ENCODE peak calls at places on chromosome 14, in five cellular contexts. L, J, O, X and A are unnamed samples.

GRCh38 chr14:68779761-68780323 is 13.0 kb downstream of the ZFP36L1 start:
- DNase-seq in X (no peak), L (peak; percentile 57), O (peak; percentile 92), J (peak; percentile 66), A (no peak)

GRCh38 chr14:103001651-103002396 is 55.5 kb downstream of the CDC42BPB start:
- DNase-seq in L (no peak), X (no peak), J (no peak), O (no peak), A (no peak)

GRCh38 chr14:32167907-32168306 is 33.9 kb upstream of the RNU6-7 start:
- DNase-seq in J (no peak), X (no peak), O (no peak), L (no peak), A (no peak)

GRCh38 chr14:68797180-68797670 is 4.4 kb upstream of the ZFP36L1 start:
- DNase-seq in L (no peak), O (no peak), X (no peak), J (no peak), A (no peak)

GRCh38 chr14:98792171-98792570 is 479.8 kb downstream of the BCL11B start:
- DNase-seq in L (no peak), J (no peak), O (no peak), X (no peak), A (no peak)

GRCh38 chr14:68968051-68968450 is 11.1 kb downstream of the ACTN1 start:
- DNase-seq in X (no peak), J (no peak), O (no peak), L (no peak), A (no peak)

GRCh38 chr14:95496690-95497241 is 19.7 kb downstream of the SYNE3 start:
- DNase-seq in J (peak; percentile 25), X (peak; percentile 64), O (peak; percentile 86), L (no peak), A (no peak)

GRCh38 chr14:33528655-33529054 is 422.2 kb downstream of the EGLN3 start:
- DNase-seq in L (no peak), X (no peak), O (no peak), J (no peak), A (no peak)

GRCh38 chr14:105255021-105255507 is 6.7 kb downstream of the BTBD6 start:
- DNase-seq in L (peak; percentile 87), X (no peak), O (peak; percentile 23), J (peak; percentile 58), A (no peak)

GRCh38 chr14:99212646-99213045 is 59.4 kb downstream of the BCL11B start:
- DNase-seq in J (no peak), X (no peak), O (no peak), L (no peak), A (no peak)

GRCh38 chr14:45906257-45906656 is 653.3 kb upstream of the MIS18BP1 start:
- DNase-seq in O (no peak), J (no peak), L (no peak), X (no peak), A (no peak)

GRCh38 chr14:96434040-96434439 is 42.1 kb downstream of the AK7 start:
- DNase-seq in J (no peak), L (no peak), O (no peak), X (no peak), A (no peak)

GRCh38 chr14:103141117-103141796 is 18.0 kb downstream of the TNFAIP2 start:
- DNase-seq in X (no peak), L (no peak), J (peak; percentile 72), O (no peak), A (peak; percentile 62)

GRCh38 chr14:73339846-73340565 is 102.7 kb downstream of the PAPLN start:
- DNase-seq in J (no peak), O (no peak), L (no peak), X (no peak), A (no peak)

GRCh38 chr14:75375983-75376382 is 51.8 kb upstream of the JDP2 start:
- DNase-seq in L (no peak), O (no peak), J (no peak), X (no peak), A (no peak)

GRCh38 chr14:106790189-106791036 is 1264.0 kb downstream of the TMEM121 start:
- DNase-seq in X (peak; percentile 72), O (no peak), L (peak; percentile 61), J (no peak), A (peak; percentile 83)

GRCh38 chr14:60189923-60190840 is 25.0 kb upstream of the DHRS7 start:
- DNase-seq in J (no peak), O (no peak), L (no peak), X (no peak), A (no peak)

GRCh38 chr14:33592298-33592697 is 358.6 kb downstream of the EGLN3 start:
- DNase-seq in O (peak; percentile 36), L (no peak), J (no peak), X (no peak), A (no peak)

GRCh38 chr14:102932484-102933248 is 10.2 kb downstream of the AMN start:
- DNase-seq in O (no peak), J (no peak), X (peak; percentile 29), L (peak; percentile 45), A (peak; percentile 32)

GRCh38 chr14:100504372-100505078 is 82.7 kb downstream of the BEGAIN start:
- DNase-seq in L (no peak), O (no peak), X (no peak), J (no peak), A (no peak)

GRCh38 chr14:79417961-79418360 is 793.3 kb downstream of the DIO2 start:
- DNase-seq in L (no peak), O (no peak), J (no peak), X (no peak), A (no peak)

GRCh38 chr14:55938249-55938791 is 179.9 kb upstream of the PELI2 start:
- DNase-seq in O (peak; percentile 17), L (peak; percentile 54), J (peak; percentile 20), X (peak; percentile 69), A (no peak)

GRCh38 chr14:54343276-54344121 is 53.3 kb upstream of the CDKN3 start:
- DNase-seq in L (no peak), X (no peak), O (peak; percentile 78), J (no peak), A (no peak)

GRCh38 chr14:86364634-86365033 is 834.7 kb downstream of the FLRT2 start:
- DNase-seq in O (no peak), J (no peak), L (no peak), X (no peak), A (no peak)

GRCh38 chr14:82052778-82053177 is 519.1 kb upstream of the SEL1L start:
- DNase-seq in L (no peak), X (no peak), J (no peak), O (no peak), A (no peak)

GRCh38 chr14:69299286-69300035 is 39.5 kb downstream of the GALNT16 start:
- DNase-seq in L (no peak), O (no peak), J (no peak), X (no peak), A (no peak)

GRCh38 chr14:64516969-64517368 is 12.4 kb downstream of the ZBTB1 start:
- DNase-seq in L (no peak), X (no peak), J (no peak), O (no peak), A (no peak)

GRCh38 chr14:75487155-75487671 is 35.1 kb upstream of the BATF start:
- DNase-seq in X (no peak), O (no peak), J (no peak), L (no peak), A (no peak)

GRCh38 chr14:90616881-90617280 is 199.3 kb downstream of the TTC7B start:
- DNase-seq in O (no peak), J (no peak), L (no peak), X (no peak), A (no peak)

GRCh38 chr14:79705126-79705894 is 506.0 kb downstream of the DIO2 start:
- DNase-seq in O (no peak), X (no peak), L (no peak), J (no peak), A (no peak)

GRCh38 chr14:103386632-103387329 is 1.6 kb downstream of the MARK3 start:
- DNase-seq in O (peak; percentile 33), L (no peak), X (no peak), J (no peak), A (no peak)

GRCh38 chr14:100065161-100065871 is at the start of gene EVL:
- DNase-seq in X (peak; percentile 64), J (no peak), O (no peak), L (no peak), A (peak; percentile 87)

GRCh38 chr14:98945611-98946570 is 326.1 kb downstream of the BCL11B start:
- DNase-seq in L (no peak), O (no peak), J (no peak), X (no peak), A (no peak)

GRCh38 chr14:56271988-56272387 is 153.8 kb downstream of the PELI2 start:
- DNase-seq in X (no peak), L (no peak), J (no peak), O (peak; percentile 85), A (no peak)

GRCh38 chr14:71452987-71453386 is 479.2 kb upstream of the RGS6 start:
- DNase-seq in J (no peak), O (no peak), L (no peak), X (no peak), A (no peak)

GRCh38 chr14:92874961-92875360 is 48.0 kb upstream of the CHGA start:
- DNase-seq in L (no peak), X (no peak), J (no peak), O (no peak), A (no peak)

GRCh38 chr14:35829449-35829848 is 3.3 kb downstream of the BRMS1L start:
- DNase-seq in L (no peak), O (peak; percentile 31), J (peak; percentile 51), X (no peak), A (no peak)